ENCODE peak calls at places on chromosomes 16 and 17, in nine cellular contexts. Y is cardiac fibroblast; I is nephron progenitor cell; G is ovary; X is esophagus squamous epithelium; O is NCI-H1930; R is astrocyte of the spinal cord; Z is stimulated activated CD4-positive, alpha-beta T cell treated with anti-CD3 and anti-CD28 coated beads, Interleukin-2, amount 100 ng/mL, for 48 hours; N is HEK293T. K is an unnamed sample.

GRCh38 chr17:66799839-66800537 is 34.9 kb upstream of the CACNG5 start:
- DNase-seq in Y (no peak), I (no peak), G (no peak), X (no peak), O (no peak), R (no peak), Z (no peak), N (no peak), K (no peak)

GRCh38 chr16:4089251-4089810 is 26.9 kb downstream of the ADCY9 start:
- DNase-seq in Y (no peak), I (no peak), G (no peak), X (no peak), O (no peak), R (no peak), Z (no peak), N (no peak), K (no peak)

GRCh38 chr16:19130852-19131808 is 17.4 kb downstream of the ITPRIPL2 start:
- DNase-seq in Y (peak; percentile 82), I (no peak), G (no peak), X (no peak), O (no peak), R (peak; percentile 77), Z (no peak), N (no peak), K (no peak)

GRCh38 chr16:13913374-13914292 is 6.3 kb upstream of the ERCC4 start:
- DNase-seq in Y (no peak), I (no peak), G (no peak), X (no peak), O (no peak), R (no peak), Z (no peak), N (no peak), K (no peak)

GRCh38 chr16:63925221-63925620 is 1196.6 kb downstream of the CDH11 start:
- DNase-seq in Y (no peak), I (no peak), G (no peak), X (no peak), O (no peak), R (no peak), Z (no peak), N (no peak), K (no peak)

GRCh38 chr17:8725881-8726280 is 18.8 kb downstream of the CCDC42 start:
- DNase-seq in Y (no peak), I (no peak), G (no peak), X (no peak), O (no peak), R (no peak), Z (no peak), N (no peak), K (no peak)

GRCh38 chr16:18050234-18050633 is 286.3 kb downstream of the NPIPA8 start:
- DNase-seq in Y (no peak), I (no peak), G (no peak), X (no peak), O (no peak), R (no peak), Z (no peak), N (no peak), K (no peak)

GRCh38 chr17:77499699-77500435 is 359.1 kb downstream of the SEC14L1 start:
- DNase-seq in Y (no peak), I (no peak), G (no peak), X (no peak), O (no peak), R (no peak), Z (no peak), N (no peak), K (no peak)

GRCh38 chr17:77313831-77314230 is 173.1 kb downstream of the SEC14L1 start:
- DNase-seq in Y (no peak), I (no peak), G (no peak), X (no peak), O (no peak), R (no peak), Z (no peak), N (no peak), K (no peak)

GRCh38 chr17:80476877-80477646 is 655 bp upstream of the NPTX1 start:
- DNase-seq in Y (no peak), I (peak; percentile 47), G (no peak), X (no peak), O (no peak), R (no peak), Z (no peak), N (peak; percentile 52), K (peak; percentile 48)

GRCh38 chr17:40307001-40307690 is 1.8 kb upstream of the RARA start:
- DNase-seq in Y (no peak), I (no peak), G (peak; percentile 69), X (no peak), O (no peak), R (peak; percentile 51), Z (no peak), N (no peak), K (no peak)

GRCh38 chr16:71927383-71927782 is 32.1 kb downstream of the IST1 start:
- DNase-seq in Y (peak; percentile 93), I (no peak), G (peak; percentile 46), X (no peak), O (no peak), R (peak; percentile 86), Z (no peak), N (no peak), K (no peak)

GRCh38 chr17:16492613-16493290 is 759 bp upstream of the LRRC75A start:
- DNase-seq in Y (no peak), I (no peak), G (no peak), X (no peak), O (no peak), R (no peak), Z (no peak), N (no peak), K (no peak)

GRCh38 chr16:143047-143446 is 4.6 kb upstream of the NPRL3 start:
- DNase-seq in Y (no peak), I (no peak), G (no peak), X (no peak), O (no peak), R (no peak), Z (no peak), N (no peak), K (no peak)

GRCh38 chr17:77602062-77602746 is 356.3 kb upstream of the TNRC6C start:
- DNase-seq in Y (peak; percentile 69), I (no peak), G (no peak), X (no peak), O (no peak), R (peak; percentile 34), Z (no peak), N (no peak), K (no peak)

GRCh38 chr17:74605361-74605760 is 13.3 kb upstream of the CD300LD start:
- DNase-seq in Y (peak; percentile 35), I (no peak), G (no peak), X (no peak), O (no peak), R (peak; percentile 23), Z (no peak), N (no peak), K (no peak)

GRCh38 chr17:12977008-12977751 is 40.6 kb downstream of the ELAC2 start:
- DNase-seq in Y (peak; percentile 20), I (no peak), G (no peak), X (no peak), O (no peak), R (no peak), Z (no peak), N (no peak), K (no peak)

GRCh38 chr16:54473201-54473993 is 186.8 kb upstream of the IRX3 start:
- DNase-seq in Y (no peak), I (no peak), G (no peak), X (no peak), O (no peak), R (no peak), Z (no peak), N (no peak), K (no peak)

GRCh38 chr16:21656795-21657768 is 4.7 kb upstream of the IGSF6 start:
- DNase-seq in Y (peak; percentile 75), I (peak; percentile 36), G (no peak), X (no peak), O (no peak), R (peak; percentile 57), Z (no peak), N (peak; percentile 63), K (no peak)

GRCh38 chr16:24849641-24850040 is 3.9 kb downstream of the SLC5A11 start:
- DNase-seq in Y (no peak), I (no peak), G (no peak), X (no peak), O (no peak), R (no peak), Z (no peak), N (no peak), K (no peak)

GRCh38 chr16:66551362-66551761 is 1.0 kb upstream of the CKLF start:
- DNase-seq in Y (peak; percentile 18), I (peak; percentile 21), G (no peak), X (no peak), O (peak; percentile 40), R (no peak), Z (peak; percentile 52), N (peak; percentile 63), K (peak; percentile 62)

GRCh38 chr17:76560877-76561221 is 21.0 kb downstream of the PRCD start:
- DNase-seq in Y (no peak), I (no peak), G (no peak), X (no peak), O (no peak), R (no peak), Z (no peak), N (no peak), K (no peak)

GRCh38 chr17:19502517-19502916 is 31.1 kb upstream of the SLC47A1 start:
- DNase-seq in Y (no peak), I (no peak), G (no peak), X (no peak), O (no peak), R (no peak), Z (peak; percentile 31), N (no peak), K (no peak)

GRCh38 chr17:48456584-48456983 is 26.6 kb upstream of the SKAP1 start:
- DNase-seq in Y (peak; percentile 5), I (no peak), G (no peak), X (no peak), O (no peak), R (no peak), Z (peak; percentile 42), N (no peak), K (no peak)

GRCh38 chr17:35747540-35748017 is 5.5 kb downstream of the GAS2L2 start:
- DNase-seq in Y (peak; percentile 86), I (peak; percentile 84), G (peak; percentile 79), X (no peak), O (no peak), R (peak; percentile 68), Z (peak; percentile 81), N (peak; percentile 72), K (peak; percentile 90)

K was measured in 8988T.